ENCODE peak calls at places on chromosomes 11 and 22, in eight cellular contexts. Q, X, C, T, L, O, Y and Z are unnamed samples.

GRCh38 chr11:83326326-83326725 is 40.2 kb upstream of the CCDC90B start:
- DNase-seq in T (no peak), X (no peak), O (no peak), L (no peak), C (no peak), Q (no peak), Y (no peak), Z (no peak)

GRCh38 chr11:122207921-122208764 is 92.1 kb upstream of the BLID start:
- DNase-seq in Y (no peak), L (peak), T (no peak), X (no peak), Q (no peak), C (no peak), O (no peak), Z (peak)

GRCh38 chr22:40156001-40156516 is 21.7 kb upstream of the TNRC6B start:
- DNase-seq in Y (no peak), O (no peak), C (no peak), T (no peak), Q (no peak), X (peak), L (no peak), Z (no peak)

GRCh38 chr11:64186205-64187165 is 514 bp downstream of the STIP1 start:
- DNase-seq in Y (peak), C (no peak), T (no peak), X (peak), O (no peak), Q (no peak), L (no peak), Z (no peak)

GRCh38 chr22:43849731-43850130 is 12.6 kb downstream of the SULT4A1 start:
- DNase-seq in Y (peak), Q (peak), C (no peak), T (no peak), O (peak), X (no peak), L (no peak), Z (no peak)

GRCh38 chr11:33002143-33002542 is 13.5 kb upstream of the DEPDC7 start:
- DNase-seq in L (no peak), C (no peak), Y (no peak), X (no peak), T (no peak), O (no peak), Q (no peak), Z (no peak)

GRCh38 chr11:107505667-107506066 is 48.0 kb upstream of the CWF19L2 start:
- DNase-seq in O (no peak), C (no peak), X (no peak), Q (no peak), L (no peak), T (no peak), Y (no peak), Z (no peak)

GRCh38 chr22:44566911-44567310 is 68.9 kb upstream of the RTL6 start:
- DNase-seq in C (peak), O (peak), L (no peak), T (no peak), Q (no peak), X (no peak), Y (peak), Z (no peak)

GRCh38 chr11:14636119-14636518 is 7.5 kb upstream of the PDE3B start:
- DNase-seq in C (no peak), Y (no peak), T (no peak), Q (no peak), X (no peak), O (no peak), L (no peak), Z (no peak)

GRCh38 chr11:120068114-120068573 is 69.8 kb downstream of the TRIM29 start:
- DNase-seq in L (peak), X (peak), Q (no peak), Y (no peak), C (no peak), O (no peak), T (no peak), Z (no peak)

GRCh38 chr11:19775622-19776021 is 63.0 kb downstream of the NAV2 start:
- DNase-seq in L (no peak), C (no peak), X (no peak), Q (no peak), O (no peak), Y (no peak), T (no peak), Z (no peak)

GRCh38 chr11:19777342-19778102 is 64.9 kb downstream of the NAV2 start:
- DNase-seq in C (no peak), Y (no peak), T (no peak), O (no peak), Q (no peak), L (peak), X (peak), Z (peak)

GRCh38 chr11:19774817-19775600 is 62.4 kb downstream of the NAV2 start:
- DNase-seq in C (no peak), O (no peak), Y (no peak), X (no peak), L (no peak), T (no peak), Q (no peak), Z (no peak)

GRCh38 chr11:19774329-19774728 is 61.7 kb downstream of the NAV2 start:
- DNase-seq in Q (no peak), O (no peak), L (no peak), C (no peak), T (no peak), Y (no peak), X (no peak), Z (no peak)

GRCh38 chr11:19777032-19777341 is 64.3 kb downstream of the NAV2 start:
- DNase-seq in Y (no peak), T (no peak), Q (peak), O (no peak), C (peak), X (no peak), L (no peak), Z (no peak)
- H3K4me3 ChIP-seq in Y (peak), T (peak), Q (peak), O (peak), C (peak), X (peak), L (peak), Z (peak)

DNA sequence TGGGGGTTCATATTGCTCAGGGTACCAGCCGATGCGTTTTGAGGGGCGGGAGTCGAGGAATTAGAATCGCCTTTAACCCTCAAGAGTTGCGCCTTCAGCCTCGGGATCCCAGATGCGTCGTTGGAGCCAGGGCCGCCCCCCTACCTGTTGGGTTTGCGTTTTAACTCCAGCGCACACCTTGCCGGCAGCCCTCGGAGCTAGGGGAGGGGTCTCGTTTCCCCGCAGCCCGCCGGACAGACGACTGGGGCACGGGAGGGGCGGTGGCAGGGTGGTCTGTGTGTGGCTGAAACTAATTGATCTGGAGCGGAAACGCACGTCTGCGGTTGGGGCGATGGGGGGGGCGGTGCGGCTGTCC is 3.4 kb upstream of the CCND1 start:
- DNase-seq in L (no peak), C (no peak), T (no peak), Q (no peak), Y (peak), X (no peak), O (peak), Z (no peak)
- H3K4me3 ChIP-seq in L (no peak), C (peak), T (peak), Q (peak), Y (peak), X (peak), O (peak), Z (no peak)

GRCh38 chr11:90133560-90134145 is 810 bp upstream of the NAALAD2 start:
- DNase-seq in L (no peak), X (no peak), T (no peak), C (no peak), Y (no peak), Q (no peak), O (no peak), Z (no peak)

GRCh38 chr11:90134420-90135003 is at the start of gene NAALAD2:
- DNase-seq in X (peak), Y (peak), C (peak), Q (peak), O (peak), L (no peak), T (peak), Z (peak)

DNA sequence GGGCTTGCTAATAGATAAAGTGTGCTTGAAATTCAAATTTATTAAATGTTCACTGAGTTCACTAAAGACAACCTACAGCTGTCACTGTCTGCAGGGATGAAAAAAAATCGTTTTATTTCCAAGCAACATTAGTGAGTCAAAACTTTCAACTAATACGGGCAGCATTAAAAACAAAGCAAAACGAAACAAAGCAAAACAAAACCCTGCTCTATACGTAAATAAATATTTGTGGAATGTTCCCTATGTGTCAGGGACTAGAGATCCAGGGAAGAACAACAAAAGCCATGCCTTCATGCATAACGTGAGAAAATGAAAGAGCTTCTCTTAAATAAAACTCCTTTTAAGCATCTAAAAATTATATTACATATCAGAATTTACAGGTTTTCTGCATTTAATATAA is 553 bp downstream of the NAALAD2 start:
- DNase-seq in L (no peak), Q (no peak), X (no peak), Y (no peak), O (no peak), T (no peak), C (no peak), Z (no peak)
- H3K4me3 ChIP-seq in L (peak), Q (peak), X (peak), Y (peak), O (peak), T (peak), C (peak), Z (peak)

GRCh38 chr11:73660497-73661034 is 14.2 kb downstream of the PLEKHB1 start:
- DNase-seq in T (no peak), X (no peak), Q (no peak), O (no peak), L (no peak), Y (no peak), C (no peak), Z (no peak)

GRCh38 chr11:73663604-73664495 is 17.5 kb downstream of the PLEKHB1 start:
- DNase-seq in X (no peak), T (no peak), C (peak), O (no peak), L (no peak), Q (no peak), Y (no peak), Z (no peak)

GRCh38 chr11:73659961-73660360 is 13.6 kb downstream of the PLEKHB1 start:
- DNase-seq in X (no peak), L (no peak), Y (no peak), Q (no peak), O (no peak), T (no peak), C (no peak), Z (no peak)

GRCh38 chr11:73662445-73663157 is 16.2 kb downstream of the PLEKHB1 start:
- DNase-seq in Q (no peak), O (no peak), Y (no peak), T (no peak), L (no peak), C (peak), X (peak), Z (no peak)

GRCh38 chr11:73661035-73661628 is 14.8 kb downstream of the PLEKHB1 start:
- DNase-seq in T (peak), L (peak), O (peak), Y (peak), Q (peak), C (peak), X (peak), Z (peak)
- H3K4me3 ChIP-seq in T (peak), L (peak), O (peak), Y (peak), Q (peak), C (peak), X (peak), Z (peak)

DNA sequence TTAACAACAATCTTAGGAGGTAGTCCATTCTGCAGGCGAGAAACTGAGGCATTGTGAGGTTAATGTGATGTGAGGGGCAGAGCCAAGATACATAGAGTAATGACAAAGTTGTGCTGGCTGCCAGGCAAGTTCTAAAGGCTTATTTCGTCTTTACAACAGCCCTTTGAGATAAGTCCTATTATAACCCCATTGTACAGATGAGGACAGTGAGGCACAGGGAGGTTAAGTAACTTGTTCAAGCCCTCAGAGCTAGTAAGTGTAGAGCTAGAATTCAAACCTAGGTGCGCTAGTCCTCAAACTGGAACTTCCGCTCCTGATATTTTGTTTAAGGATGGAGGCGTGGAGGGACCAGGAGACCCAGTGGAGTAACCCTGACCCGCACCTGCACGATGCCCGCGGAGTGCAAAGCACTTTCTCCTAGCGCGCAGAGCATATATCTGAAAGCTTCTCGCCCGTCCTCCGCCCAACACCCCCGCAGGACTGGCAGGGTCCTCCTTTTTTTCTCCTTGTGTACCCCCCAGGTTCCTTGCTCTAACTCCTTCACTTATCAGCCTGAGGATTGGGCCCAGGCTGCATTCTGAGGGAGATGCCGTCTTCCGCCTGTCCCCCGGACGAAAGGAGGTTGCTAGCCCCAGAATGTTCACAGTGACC is 4.9 kb upstream of the FLI1 start:
- DNase-seq in Y (no peak), L (no peak), Q (no peak), T (no peak), O (no peak), X (no peak), C (no peak), Z (no peak)
- H3K4me3 ChIP-seq in Y (no peak), L (no peak), Q (no peak), T (peak), O (no peak), X (no peak), C (no peak), Z (no peak)

DNA sequence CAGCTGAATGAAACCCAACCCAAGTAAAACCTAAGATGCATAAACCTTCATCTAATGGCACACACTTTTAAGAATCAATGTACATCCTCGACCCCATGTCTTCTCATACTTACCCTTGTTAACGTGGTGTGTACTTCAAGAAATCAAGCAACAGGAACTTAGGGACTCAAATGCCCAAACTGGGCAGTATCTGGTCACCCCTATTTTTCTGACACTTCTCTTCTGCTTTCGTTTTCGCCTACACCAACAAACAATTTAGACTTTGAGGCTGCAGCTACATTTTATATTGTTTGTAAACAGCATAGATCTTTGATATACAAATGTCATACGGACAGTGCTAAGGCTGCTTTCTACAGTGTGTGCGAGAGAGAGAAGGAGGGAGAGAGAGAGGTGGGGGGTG is 1044.0 kb downstream of the NTM start:
- DNase-seq in Q (no peak), X (no peak), C (no peak), T (no peak), Y (no peak), O (no peak), L (no peak), Z (no peak)
- H3K4me3 ChIP-seq in Q (no peak), X (no peak), C (no peak), T (no peak), Y (no peak), O (no peak), L (no peak), Z (no peak)

GRCh38 chr22:30078320-30079311 is 1.6 kb upstream of the HORMAD2 start:
- DNase-seq in L (no peak), X (no peak), O (no peak), Q (no peak), T (no peak), C (peak), Y (no peak), Z (no peak)
- H3K4me3 ChIP-seq in L (no peak), X (no peak), O (no peak), Q (no peak), T (no peak), C (no peak), Y (no peak), Z (no peak)

DNA sequence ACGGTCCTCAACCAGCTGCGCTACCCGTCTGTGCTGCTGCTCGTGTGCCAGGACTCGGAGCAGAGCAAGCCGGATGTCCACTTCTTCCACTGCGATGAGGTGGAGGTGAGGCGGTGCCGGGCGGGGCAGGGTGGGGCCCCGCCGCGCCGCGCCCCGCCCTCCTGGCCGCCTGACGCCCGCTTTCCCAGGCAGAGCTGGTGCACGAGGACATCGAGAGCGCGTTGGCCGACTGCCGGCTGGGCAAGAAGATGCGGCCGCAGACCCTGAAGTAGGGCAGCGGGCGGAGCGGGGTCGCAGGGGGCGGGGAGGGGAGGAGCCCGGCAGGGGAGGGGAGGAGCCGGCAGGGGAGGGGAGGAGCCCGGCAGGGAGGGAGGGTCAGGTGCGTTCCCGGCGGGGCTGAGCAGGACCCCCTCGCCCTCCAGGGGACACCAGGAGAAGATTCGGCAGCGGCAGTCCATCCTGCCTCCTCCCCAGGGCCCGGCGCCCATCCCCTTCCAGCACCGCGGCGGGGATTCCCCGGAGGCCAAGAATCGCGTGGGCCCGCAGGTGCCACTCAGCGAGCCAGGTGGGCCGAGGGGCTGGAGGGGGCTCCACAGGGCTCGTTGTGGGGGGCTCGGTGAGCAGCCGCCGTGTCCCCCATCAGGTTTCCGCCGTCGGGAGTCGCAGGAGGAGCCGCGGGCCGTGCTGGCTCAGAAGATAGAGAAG is 14.8 kb downstream of the EPS8L2 start:
- DNase-seq in Y (no peak), L (no peak), O (peak), X (no peak), C (no peak), T (no peak), Q (no peak), Z (no peak)
- H3K4me3 ChIP-seq in Y (no peak), L (no peak), O (peak), X (no peak), C (no peak), T (peak), Q (no peak), Z (no peak)

GRCh38 chr11:43943357-43943930 is 1.0 kb downstream of the C11orf96 start:
- DNase-seq in Y (no peak), C (no peak), Q (no peak), X (peak), L (no peak), T (no peak), O (peak), Z (no peak)

GRCh38 chr11:43947003-43947500 is 4.6 kb downstream of the C11orf96 start:
- DNase-seq in C (no peak), L (no peak), Q (no peak), T (no peak), Y (no peak), O (peak), X (peak), Z (no peak)

GRCh38 chr11:43943931-43944751 is 1.7 kb downstream of the C11orf96 start:
- DNase-seq in C (peak), L (no peak), Y (peak), Q (no peak), O (peak), T (no peak), X (no peak), Z (no peak)

GRCh38 chr11:43942651-43943356 is 367 bp downstream of the C11orf96 start:
- DNase-seq in C (peak), L (no peak), Q (no peak), Y (peak), X (peak), O (no peak), T (no peak), Z (no peak)

DNA sequence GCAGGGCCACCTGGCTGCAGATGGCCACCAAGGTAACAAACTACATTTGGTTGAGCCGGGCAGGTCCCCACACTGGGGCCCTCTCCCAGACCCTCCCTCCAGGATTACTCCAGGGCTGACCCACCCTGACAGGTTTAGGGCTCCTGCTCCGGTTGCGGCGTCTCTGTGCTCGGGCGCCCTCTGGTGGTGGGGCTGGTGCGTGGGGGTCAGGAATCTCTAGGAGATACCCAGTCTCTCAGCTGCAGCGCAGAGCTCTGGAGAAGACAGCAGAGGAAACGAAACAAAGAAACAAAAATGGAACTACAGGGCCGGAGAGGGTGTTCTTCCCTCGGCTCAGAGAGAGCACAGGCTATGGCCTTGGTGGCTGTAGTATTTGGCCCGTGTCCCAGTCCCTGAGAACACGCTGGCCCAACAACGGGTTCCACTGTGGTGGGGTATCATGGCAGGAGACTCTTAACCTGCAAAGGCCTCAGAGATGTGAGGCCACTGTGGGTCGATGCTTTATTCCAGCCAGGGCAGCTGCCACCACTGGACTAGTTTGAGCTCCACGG is 2.4 kb downstream of the C11orf96 start:
- DNase-seq in Y (peak), Q (peak), C (peak), X (peak), O (peak), T (peak), L (no peak), Z (no peak)
- H3K4me3 ChIP-seq in Y (peak), Q (no peak), C (peak), X (no peak), O (peak), T (peak), L (no peak), Z (peak)